ENCODE peak calls at places on chromosomes 5 and 9, in four cellular contexts. One of them, this sample, is unnamed.
A peak's percentile ranks its signal among the peaks of the same experiment; 100 is the strongest.

GRCh38 chr5:176609724-176610429 is at the start of gene GPRIN1:
- DNase-seq in stimulated activated naive CD8-positive, alpha-beta T cell treated with anti-CD3 and anti-CD28 coated beads, Interleukin-15, amount 100 ng/mL, for 72 hours: peak; percentile 55
- DNase-seq in iris pigment epithelial cell: peak; percentile 33
- DNase-seq in T47D: peak; percentile 95
- DNase-seq in this sample: peak; percentile 63

GRCh38 chr5:16946725-16947124 is 10.6 kb upstream of the MYO10 start:
- DNase-seq in stimulated activated naive CD8-positive, alpha-beta T cell treated with anti-CD3 and anti-CD28 coated beads, Interleukin-15, amount 100 ng/mL, for 72 hours: no peak
- DNase-seq in iris pigment epithelial cell: no peak
- DNase-seq in T47D: no peak
- DNase-seq in this sample: no peak

GRCh38 chr9:102403514-102403913 is 591.6 kb upstream of the CYLC2 start:
- DNase-seq in stimulated activated naive CD8-positive, alpha-beta T cell treated with anti-CD3 and anti-CD28 coated beads, Interleukin-15, amount 100 ng/mL, for 72 hours: no peak
- DNase-seq in iris pigment epithelial cell: no peak
- DNase-seq in T47D: no peak
- DNase-seq in this sample: no peak

GRCh38 chr9:4137755-4138154 is 162.1 kb downstream of the GLIS3 start:
- DNase-seq in stimulated activated naive CD8-positive, alpha-beta T cell treated with anti-CD3 and anti-CD28 coated beads, Interleukin-15, amount 100 ng/mL, for 72 hours: no peak
- DNase-seq in iris pigment epithelial cell: peak; percentile 86
- DNase-seq in T47D: no peak
- DNase-seq in this sample: no peak

GRCh38 chr5:74502479-74502950 is 138.0 kb downstream of the ENC1 start:
- DNase-seq in stimulated activated naive CD8-positive, alpha-beta T cell treated with anti-CD3 and anti-CD28 coated beads, Interleukin-15, amount 100 ng/mL, for 72 hours: no peak
- DNase-seq in iris pigment epithelial cell: no peak
- DNase-seq in T47D: no peak
- DNase-seq in this sample: no peak

GRCh38 chr5:112317866-112318265 is 101.2 kb downstream of the EPB41L4A start:
- DNase-seq in stimulated activated naive CD8-positive, alpha-beta T cell treated with anti-CD3 and anti-CD28 coated beads, Interleukin-15, amount 100 ng/mL, for 72 hours: no peak
- DNase-seq in iris pigment epithelial cell: no peak
- DNase-seq in T47D: no peak
- DNase-seq in this sample: no peak

GRCh38 chr9:128918921-128919320 is 1.9 kb upstream of the PHYHD1 start:
- DNase-seq in stimulated activated naive CD8-positive, alpha-beta T cell treated with anti-CD3 and anti-CD28 coated beads, Interleukin-15, amount 100 ng/mL, for 72 hours: no peak
- DNase-seq in iris pigment epithelial cell: no peak
- DNase-seq in T47D: no peak
- DNase-seq in this sample: no peak

GRCh38 chr5:53008751-53009150 is 19.6 kb downstream of the ITGA2 start:
- DNase-seq in stimulated activated naive CD8-positive, alpha-beta T cell treated with anti-CD3 and anti-CD28 coated beads, Interleukin-15, amount 100 ng/mL, for 72 hours: peak; percentile 63
- DNase-seq in iris pigment epithelial cell: peak; percentile 82
- DNase-seq in T47D: no peak
- DNase-seq in this sample: no peak

GRCh38 chr9:124709291-124709690 is 61.8 kb downstream of the NR6A1 start:
- DNase-seq in stimulated activated naive CD8-positive, alpha-beta T cell treated with anti-CD3 and anti-CD28 coated beads, Interleukin-15, amount 100 ng/mL, for 72 hours: no peak
- DNase-seq in iris pigment epithelial cell: no peak
- DNase-seq in T47D: no peak
- DNase-seq in this sample: no peak

GRCh38 chr5:132498152-132498551 is 7.6 kb upstream of the IRF1 start:
- DNase-seq in stimulated activated naive CD8-positive, alpha-beta T cell treated with anti-CD3 and anti-CD28 coated beads, Interleukin-15, amount 100 ng/mL, for 72 hours: no peak
- DNase-seq in iris pigment epithelial cell: peak; percentile 56
- DNase-seq in T47D: no peak
- DNase-seq in this sample: no peak

GRCh38 chr5:36153727-36154126 is 1.8 kb downstream of the SKP2 start:
- DNase-seq in stimulated activated naive CD8-positive, alpha-beta T cell treated with anti-CD3 and anti-CD28 coated beads, Interleukin-15, amount 100 ng/mL, for 72 hours: no peak
- DNase-seq in iris pigment epithelial cell: no peak
- DNase-seq in T47D: no peak
- DNase-seq in this sample: no peak

GRCh38 chr5:154714271-154714986 is 40.7 kb upstream of the LARP1 start:
- DNase-seq in stimulated activated naive CD8-positive, alpha-beta T cell treated with anti-CD3 and anti-CD28 coated beads, Interleukin-15, amount 100 ng/mL, for 72 hours: no peak
- DNase-seq in iris pigment epithelial cell: peak; percentile 79
- DNase-seq in T47D: peak; percentile 64
- DNase-seq in this sample: no peak

GRCh38 chr5:61053937-61054336 is 108.3 kb downstream of the SMIM15 start:
- DNase-seq in stimulated activated naive CD8-positive, alpha-beta T cell treated with anti-CD3 and anti-CD28 coated beads, Interleukin-15, amount 100 ng/mL, for 72 hours: no peak
- DNase-seq in iris pigment epithelial cell: peak; percentile 53
- DNase-seq in T47D: no peak
- DNase-seq in this sample: no peak

GRCh38 chr5:148740966-148741742 is 85.3 kb upstream of the ADRB2 start:
- DNase-seq in stimulated activated naive CD8-positive, alpha-beta T cell treated with anti-CD3 and anti-CD28 coated beads, Interleukin-15, amount 100 ng/mL, for 72 hours: no peak
- DNase-seq in iris pigment epithelial cell: peak; percentile 69
- DNase-seq in T47D: peak; percentile 45
- DNase-seq in this sample: no peak

GRCh38 chr5:175329976-175330375 is 114.0 kb downstream of the DRD1 start:
- DNase-seq in stimulated activated naive CD8-positive, alpha-beta T cell treated with anti-CD3 and anti-CD28 coated beads, Interleukin-15, amount 100 ng/mL, for 72 hours: no peak
- DNase-seq in iris pigment epithelial cell: no peak
- DNase-seq in T47D: no peak
- DNase-seq in this sample: no peak

GRCh38 chr5:35202319-35203111 is 27.8 kb downstream of the PRLR start:
- DNase-seq in stimulated activated naive CD8-positive, alpha-beta T cell treated with anti-CD3 and anti-CD28 coated beads, Interleukin-15, amount 100 ng/mL, for 72 hours: peak; percentile 35
- DNase-seq in iris pigment epithelial cell: peak; percentile 58
- DNase-seq in T47D: no peak
- DNase-seq in this sample: no peak

GRCh38 chr9:115000217-115000639 is 69.8 kb upstream of the TNFSF8 start:
- DNase-seq in stimulated activated naive CD8-positive, alpha-beta T cell treated with anti-CD3 and anti-CD28 coated beads, Interleukin-15, amount 100 ng/mL, for 72 hours: peak; percentile 55
- DNase-seq in iris pigment epithelial cell: no peak
- DNase-seq in T47D: no peak
- DNase-seq in this sample: no peak

GRCh38 chr5:134982230-134982629 is 14.5 kb downstream of the CATSPER3 start:
- DNase-seq in stimulated activated naive CD8-positive, alpha-beta T cell treated with anti-CD3 and anti-CD28 coated beads, Interleukin-15, amount 100 ng/mL, for 72 hours: no peak
- DNase-seq in iris pigment epithelial cell: peak; percentile 5
- DNase-seq in T47D: no peak
- DNase-seq in this sample: no peak

GRCh38 chr5:177455036-177455660 is 8.5 kb downstream of the PRR7 start:
- DNase-seq in stimulated activated naive CD8-positive, alpha-beta T cell treated with anti-CD3 and anti-CD28 coated beads, Interleukin-15, amount 100 ng/mL, for 72 hours: peak; percentile 96
- DNase-seq in iris pigment epithelial cell: peak; percentile 73
- DNase-seq in T47D: peak; percentile 87
- DNase-seq in this sample: peak; percentile 89

GRCh38 chr5:142925795-142926194 is 155.6 kb downstream of the ARHGAP26 start:
- DNase-seq in stimulated activated naive CD8-positive, alpha-beta T cell treated with anti-CD3 and anti-CD28 coated beads, Interleukin-15, amount 100 ng/mL, for 72 hours: no peak
- DNase-seq in iris pigment epithelial cell: peak; percentile 84
- DNase-seq in T47D: peak; percentile 55
- DNase-seq in this sample: no peak

GRCh38 chr9:134386951-134387831 is 60.9 kb downstream of the RXRA start:
- DNase-seq in stimulated activated naive CD8-positive, alpha-beta T cell treated with anti-CD3 and anti-CD28 coated beads, Interleukin-15, amount 100 ng/mL, for 72 hours: no peak
- DNase-seq in iris pigment epithelial cell: no peak
- DNase-seq in T47D: peak; percentile 65
- DNase-seq in this sample: no peak

GRCh38 chr9:124498499-124499146 is 8.6 kb downstream of the NR5A1 start:
- DNase-seq in stimulated activated naive CD8-positive, alpha-beta T cell treated with anti-CD3 and anti-CD28 coated beads, Interleukin-15, amount 100 ng/mL, for 72 hours: no peak
- DNase-seq in iris pigment epithelial cell: no peak
- DNase-seq in T47D: no peak
- DNase-seq in this sample: no peak

GRCh38 chr5:110297152-110297670 is 429.3 kb downstream of the TMEM232 start:
- DNase-seq in stimulated activated naive CD8-positive, alpha-beta T cell treated with anti-CD3 and anti-CD28 coated beads, Interleukin-15, amount 100 ng/mL, for 72 hours: no peak
- DNase-seq in iris pigment epithelial cell: no peak
- DNase-seq in T47D: no peak
- DNase-seq in this sample: no peak

GRCh38 chr9:131020388-131020787 is 11.4 kb downstream of the LAMC3 start:
- DNase-seq in stimulated activated naive CD8-positive, alpha-beta T cell treated with anti-CD3 and anti-CD28 coated beads, Interleukin-15, amount 100 ng/mL, for 72 hours: no peak
- DNase-seq in iris pigment epithelial cell: peak; percentile 91
- DNase-seq in T47D: no peak
- DNase-seq in this sample: no peak

GRCh38 chr9:97504381-97505216 is 3.1 kb downstream of the TMOD1 start:
- DNase-seq in stimulated activated naive CD8-positive, alpha-beta T cell treated with anti-CD3 and anti-CD28 coated beads, Interleukin-15, amount 100 ng/mL, for 72 hours: no peak
- DNase-seq in iris pigment epithelial cell: no peak
- DNase-seq in T47D: no peak
- DNase-seq in this sample: no peak

GRCh38 chr5:170141636-170142035 is 35.9 kb downstream of the FOXI1 start:
- DNase-seq in stimulated activated naive CD8-positive, alpha-beta T cell treated with anti-CD3 and anti-CD28 coated beads, Interleukin-15, amount 100 ng/mL, for 72 hours: no peak
- DNase-seq in iris pigment epithelial cell: no peak
- DNase-seq in T47D: no peak
- DNase-seq in this sample: no peak

GRCh38 chr5:149267241-149267973 is 4.3 kb upstream of the AFAP1L1 start:
- DNase-seq in stimulated activated naive CD8-positive, alpha-beta T cell treated with anti-CD3 and anti-CD28 coated beads, Interleukin-15, amount 100 ng/mL, for 72 hours: no peak
- DNase-seq in iris pigment epithelial cell: no peak
- DNase-seq in T47D: no peak
- DNase-seq in this sample: no peak

GRCh38 chr5:147223343-147223742 is 11.5 kb upstream of the STK32A start:
- DNase-seq in stimulated activated naive CD8-positive, alpha-beta T cell treated with anti-CD3 and anti-CD28 coated beads, Interleukin-15, amount 100 ng/mL, for 72 hours: no peak
- DNase-seq in iris pigment epithelial cell: peak; percentile 27
- DNase-seq in T47D: no peak
- DNase-seq in this sample: no peak

This sample was measured in activated T-helper 2 cell treated with anti-CD3 and anti-CD28 coated beads, Interferon-gamma antibody, Interleukin-2, Interleukin-4, amounts not matched to agents 10 μg/mL and 5 μg/mL and 100 μg/mL, durations not matched to agents 14 hours and 24 hours and 36 hours.